ENCODE peak calls at places on chromosomes 2 and 18, in seven cellular contexts. B, Y, C, T, M, X and G are unnamed samples.

GRCh38 chr2:200300650-200301314 is 5.7 kb upstream of the SPATS2L start:
- DNase-seq in C (no peak), T (no peak), B (no peak), X (peak; percentile 70), M (peak; percentile 26), Y (peak; percentile 77), G (no peak)

GRCh38 chr18:35642802-35643201 is 61.3 kb downstream of the GALNT1 start:
- DNase-seq in Y (no peak), X (peak; percentile 34), B (no peak), T (no peak), C (no peak), M (no peak), G (no peak)

GRCh38 chr2:191691898-191692297 is 14.0 kb downstream of the NABP1 start:
- DNase-seq in B (no peak), Y (peak; percentile 39), T (no peak), C (no peak), M (no peak), X (no peak), G (no peak)

GRCh38 chr2:31937741-31938140 is 73.1 kb downstream of the MEMO1 start:
- DNase-seq in Y (peak; percentile 28), C (no peak), B (no peak), T (no peak), X (no peak), M (peak; percentile 36), G (no peak)

GRCh38 chr18:48836231-48836805 is 114.4 kb downstream of the SMAD7 start:
- DNase-seq in T (no peak), Y (no peak), B (peak; percentile 33), C (no peak), X (no peak), M (no peak), G (no peak)

GRCh38 chr18:905948-906415 is 1.3 kb downstream of the ADCYAP1 start:
- DNase-seq in C (no peak), B (no peak), T (no peak), X (no peak), Y (no peak), M (no peak), G (no peak)

GRCh38 chr2:49002750-49003149 is 151.6 kb downstream of the FSHR start:
- DNase-seq in T (no peak), B (no peak), Y (no peak), C (no peak), X (peak; percentile 9), M (no peak), G (no peak)

GRCh38 chr2:140275427-140275826 is 1495.2 kb upstream of the NXPH2 start:
- DNase-seq in X (no peak), B (no peak), C (no peak), Y (no peak), M (no peak), T (no peak), G (no peak)

GRCh38 chr2:209578394-209579006 is 154.7 kb downstream of the MAP2 start:
- DNase-seq in T (no peak), B (no peak), X (no peak), Y (no peak), C (no peak), M (no peak), G (no peak)

GRCh38 chr2:222426836-222427130 is 2.4 kb downstream of the SGPP2 start:
- DNase-seq in C (no peak), Y (no peak), M (no peak), T (no peak), X (no peak), B (no peak), G (no peak)

GRCh38 chr2:83233284-83233683 is 1225.8 kb downstream of the SUCLG1 start:
- DNase-seq in C (no peak), M (no peak), B (no peak), T (no peak), X (no peak), Y (no peak), G (no peak)

GRCh38 chr2:55672630-55673029 is 21.0 kb downstream of the PNPT1 start:
- DNase-seq in T (no peak), B (no peak), X (peak; percentile 70), M (no peak), Y (peak; percentile 53), C (no peak), G (no peak)

GRCh38 chr18:27585602-27586173 is 400.6 kb upstream of the CHST9 start:
- DNase-seq in B (no peak), X (no peak), C (no peak), T (peak; percentile 55), M (no peak), Y (no peak), G (no peak)

GRCh38 chr18:36387296-36387695 is 89.8 kb downstream of the FHOD3 start:
- DNase-seq in B (no peak), X (peak; percentile 33), M (no peak), C (no peak), Y (no peak), T (no peak), G (no peak)

GRCh38 chr2:158060862-158061435 is 40.7 kb upstream of the UPP2 start:
- DNase-seq in C (no peak), Y (peak; percentile 74), X (peak; percentile 29), T (no peak), M (peak; percentile 22), B (no peak), G (no peak)

GRCh38 chr2:227163998-227164744 is at the start of the genes COL4A3 and COL4A4:
- DNase-seq in T (no peak), B (peak; percentile 84), C (peak; percentile 85), X (peak; percentile 23), M (no peak), Y (no peak), G (no peak)

GRCh38 chr2:212915121-212915782 is 236.2 kb downstream of the IKZF2 start:
- DNase-seq in M (no peak), X (peak; percentile 29), C (peak; percentile 21), B (no peak), Y (no peak), T (no peak), G (no peak)

GRCh38 chr2:212911011-212911410 is 240.4 kb downstream of the IKZF2 start:
- DNase-seq in M (no peak), X (no peak), T (no peak), Y (no peak), B (no peak), C (peak; percentile 14), G (no peak)

GRCh38 chr2:212914392-212914791 is 237.0 kb downstream of the IKZF2 start:
- DNase-seq in X (no peak), B (no peak), T (no peak), C (no peak), M (no peak), Y (no peak), G (no peak)

GRCh38 chr2:212913902-212914301 is 237.5 kb downstream of the IKZF2 start:
- DNase-seq in M (no peak), T (no peak), X (no peak), Y (no peak), B (no peak), C (no peak), G (no peak)

GRCh38 chr2:212912445-212913103 is 238.8 kb downstream of the IKZF2 start:
- DNase-seq in B (no peak), C (no peak), M (peak; percentile 57), X (peak; percentile 81), T (no peak), Y (peak; percentile 79), G (no peak)
- TF ChIP-seq CTCF in B (no peak), C (no peak), M (no peak), X (no peak), T (no peak), Y (no peak), G (no peak)

GRCh38 chr2:159131267-159131790 is 155.2 kb downstream of the WDSUB1 start:
- DNase-seq in T (no peak), M (no peak), Y (no peak), B (no peak), X (no peak), C (no peak), G (no peak)

GRCh38 chr2:159130302-159130701 is 156.2 kb downstream of the WDSUB1 start:
- DNase-seq in C (no peak), M (no peak), T (no peak), Y (no peak), X (no peak), B (no peak), G (no peak)

GRCh38 chr2:159133795-159134194 is 152.7 kb downstream of the WDSUB1 start:
- DNase-seq in T (no peak), B (no peak), Y (no peak), X (peak; percentile 58), M (peak; percentile 27), C (peak; percentile 15), G (no peak)

GRCh38 chr2:159129807-159130206 is 156.7 kb downstream of the WDSUB1 start:
- DNase-seq in C (no peak), X (no peak), B (no peak), T (no peak), Y (no peak), M (no peak), G (no peak)

GRCh38 chr2:159131882-159132281 is 154.6 kb downstream of the WDSUB1 start:
- DNase-seq in M (peak; percentile 85), T (no peak), B (no peak), Y (peak; percentile 93), C (no peak), X (peak; percentile 95), G (no peak)
- TF ChIP-seq CTCF in M (no peak), T (no peak), B (no peak), Y (no peak), C (no peak), X (no peak), G (no peak)

GRCh38 chr2:149487189-149487588 is 100.4 kb downstream of the MMADHC start:
- DNase-seq in X (no peak), C (no peak), B (no peak), T (no peak), Y (peak; percentile 13), M (no peak), G (no peak)
- TF ChIP-seq CTCF in X (peak; percentile 12), C (no peak), B (no peak), T (no peak), Y (peak; percentile 28), M (peak; percentile 61), G (no peak)

GRCh38 chr2:170887496-170888265 is 41.4 kb upstream of the GORASP2 start:
- DNase-seq in C (no peak), Y (no peak), B (no peak), T (no peak), M (no peak), X (no peak), G (no peak)
- TF ChIP-seq CTCF in C (no peak), Y (no peak), B (no peak), T (no peak), M (no peak), X (no peak), G (no peak)

GRCh38 chr2:238423561-238424312 is 3.0 kb upstream of the ASB1 start:
- DNase-seq in T (no peak), B (no peak), M (peak; percentile 14), X (peak; percentile 67), Y (no peak), C (no peak), G (no peak)
- TF ChIP-seq CTCF in T (no peak), B (no peak), M (no peak), X (no peak), Y (no peak), C (no peak), G (no peak)

GRCh38 chr18:51250006-51250405 is 52.5 kb upstream of the MEX3C start:
- DNase-seq in C (no peak), Y (no peak), B (no peak), T (no peak), M (no peak), X (no peak), G (no peak)
- TF ChIP-seq CTCF in C (no peak), Y (no peak), B (no peak), T (no peak), M (no peak), X (no peak), G (no peak)